ENCODE peak calls at places on chromosomes 5 and 9, in ten cellular contexts. B is nephron progenitor cell; A is stimulated activated CD4-positive, alpha-beta T cell treated with anti-CD3 and anti-CD28 coated beads, Interleukin-2, amount 100 ng/mL, for 24 hours; K is psoas muscle; C is K562; I is naive thymus-derived CD4-positive, alpha-beta T cell; R is islet precursor cell; N is left ventricle myocardium inferior; W is dermis microvascular lymphatic vessel endothelial cell; X is amniotic epithelial cell. H is an unnamed sample.

GRCh38 chr9:94860678-94861588 is 134.4 kb downstream of the AOPEP start:
- DNase-seq in B (no peak), A (peak; percentile 59), K (no peak), C (no peak), I (peak; percentile 84), R (no peak), N (no peak), W (no peak), X (no peak), H (no peak)

GRCh38 chr9:24602687-24603352 is 57.1 kb upstream of the IZUMO3 start:
- DNase-seq in B (no peak), A (no peak), K (no peak), C (no peak), I (no peak), R (no peak), N (no peak), W (no peak), X (no peak), H (no peak)

GRCh38 chr9:85064811-85065371 is 395.4 kb downstream of the NTRK2 start:
- DNase-seq in B (no peak), A (no peak), K (no peak), C (no peak), I (no peak), R (peak; percentile 71), N (no peak), W (no peak), X (no peak), H (peak; percentile 25)

GRCh38 chr5:145495741-145496140 is 339.4 kb downstream of the PRELID2 start:
- DNase-seq in B (no peak), A (no peak), K (no peak), C (no peak), I (no peak), R (peak; percentile 71), N (no peak), W (peak; percentile 79), X (peak; percentile 80), H (no peak)

GRCh38 chr9:111001471-111001870 is 36.8 kb downstream of the LPAR1 start:
- DNase-seq in B (no peak), A (no peak), K (no peak), C (no peak), I (no peak), R (no peak), N (no peak), W (no peak), X (no peak), H (no peak)

GRCh38 chr9:93721417-93721965 is 145.1 kb downstream of the PHF2 start:
- DNase-seq in B (no peak), A (no peak), K (no peak), C (peak; percentile 9), I (no peak), R (no peak), N (no peak), W (no peak), X (no peak), H (no peak)

GRCh38 chr5:177371705-177372533 is 12.3 kb upstream of the SLC34A1 start:
- DNase-seq in B (no peak), A (no peak), K (no peak), C (no peak), I (no peak), R (no peak), N (no peak), W (no peak), X (no peak), H (peak; percentile 43)

GRCh38 chr5:65819905-65820240 is 97.9 kb downstream of the NLN start:
- DNase-seq in B (no peak), A (no peak), K (no peak), C (no peak), I (no peak), R (no peak), N (no peak), W (no peak), X (no peak), H (no peak)

H was measured in endodermal cell.